ENCODE peak calls at places on chromosomes 12 and 14, in ten cellular contexts. K is gastrocnemius medialis, V is breast epithelium, Z is right lobe of liver, E is GM12892, J is IMR-90, F is stomach, M is heart left ventricle, B is A549, N is spleen. W is an unnamed sample.

GRCh38 chr14:31286456-31287293 is 79.1 kb upstream of the HECTD1 start:
- DNase-seq in Z (no peak), B (peak), F (no peak), J (no peak), N (no peak), V (no peak), M (no peak), K (no peak), E (no peak), W (peak)

GRCh38 chr14:98186140-98186539 is 1085.9 kb downstream of the BCL11B start:
- DNase-seq in F (no peak), E (no peak), K (no peak), V (no peak), N (no peak), Z (no peak), B (no peak), J (no peak), M (no peak), W (no peak)

GRCh38 chr12:23277831-23278230 is 652.9 kb downstream of the ETNK1 start:
- DNase-seq in Z (no peak), B (no peak), F (no peak), J (no peak), K (no peak), V (no peak), M (no peak), E (no peak), N (no peak), W (no peak)

GRCh38 chr12:2722806-2723205 is 72.0 kb upstream of the FKBP4 start:
- DNase-seq in B (no peak), M (no peak), E (no peak), J (no peak), Z (no peak), V (no peak), K (no peak), F (peak), N (no peak), W (no peak)

GRCh38 chr12:70732287-70732686 is 95.1 kb upstream of the PTPRB start:
- DNase-seq in K (no peak), F (no peak), J (no peak), M (no peak), B (no peak), Z (no peak), E (no peak), V (no peak), N (no peak), W (no peak)

GRCh38 chr14:69543341-69544249 is 31.1 kb downstream of the CCDC177 start:
- DNase-seq in V (peak), E (no peak), Z (peak), B (peak), K (no peak), N (no peak), M (no peak), J (peak), F (peak), W (no peak)

GRCh38 chr14:30820674-30821073 is 53.7 kb upstream of the COCH start:
- DNase-seq in Z (no peak), V (no peak), E (no peak), F (no peak), J (no peak), N (no peak), B (no peak), M (no peak), K (no peak), W (no peak)

GRCh38 chr12:120369476-120370342 is 745 bp upstream of the MSI1 start:
- DNase-seq in F (no peak), M (no peak), B (no peak), J (no peak), V (no peak), Z (no peak), N (no peak), E (no peak), K (no peak), W (no peak)

GRCh38 chr14:100062602-100063001 is 2.6 kb upstream of the EVL start:
- DNase-seq in B (no peak), M (no peak), F (no peak), J (no peak), V (no peak), K (no peak), N (no peak), Z (no peak), E (no peak), W (no peak)

GRCh38 chr14:51547260-51547659 is 104.5 kb upstream of the FRMD6 start:
- DNase-seq in N (no peak), K (peak), J (peak), V (peak), F (no peak), Z (peak), B (peak), E (no peak), M (peak), W (no peak)

GRCh38 chr12:49909826-49910225 is 6.1 kb upstream of the FAIM2 start:
- DNase-seq in K (no peak), M (no peak), J (peak), N (peak), E (no peak), B (no peak), Z (no peak), F (peak), V (no peak), W (no peak)

GRCh38 chr12:47824198-47824597 is 4.5 kb upstream of the HDAC7 start:
- DNase-seq in N (no peak), K (no peak), J (no peak), Z (no peak), F (no peak), B (no peak), E (no peak), V (no peak), M (no peak), W (no peak)
- TF ChIP-seq POLR2A in N (no peak), K (no peak), J (no peak), Z (no peak), F (no peak), B (no peak), E (no peak), V (no peak), M (no peak), W (no peak)

GRCh38 chr12:124857921-124858461 is 5.7 kb downstream of the SCARB1 start:
- DNase-seq in F (no peak), K (no peak), E (no peak), J (no peak), Z (no peak), N (no peak), M (no peak), B (no peak), V (no peak), W (peak)

GRCh38 chr12:124854637-124855184 is 9.0 kb downstream of the SCARB1 start:
- DNase-seq in N (no peak), F (no peak), B (no peak), V (no peak), M (no peak), K (no peak), J (no peak), E (no peak), Z (no peak), W (no peak)

GRCh38 chr12:124855275-124855957 is 8.2 kb downstream of the SCARB1 start:
- DNase-seq in F (no peak), N (no peak), M (no peak), J (no peak), Z (no peak), K (no peak), B (no peak), E (no peak), V (no peak), W (no peak)

GRCh38 chr12:124856842-124857178 is 6.9 kb downstream of the SCARB1 start:
- DNase-seq in V (no peak), N (no peak), E (no peak), J (no peak), B (no peak), Z (no peak), K (no peak), M (no peak), F (no peak), W (no peak)

GRCh38 chr12:124856132-124856841 is 7.4 kb downstream of the SCARB1 start:
- DNase-seq in Z (no peak), E (no peak), M (no peak), N (no peak), K (peak), V (no peak), J (no peak), F (no peak), B (no peak), W (peak)
- TF ChIP-seq POLR2A in Z (no peak), E (no peak), M (no peak), N (no peak), K (no peak), V (no peak), J (no peak), F (no peak), B (no peak), W (no peak)

GRCh38 chr14:24859559-24859958 is 190.4 kb downstream of the STXBP6 start:
- DNase-seq in K (no peak), V (no peak), Z (no peak), M (no peak), N (no peak), B (no peak), J (no peak), F (no peak), E (no peak), W (no peak)
- TF ChIP-seq POLR2A in K (no peak), V (no peak), Z (no peak), M (no peak), N (no peak), B (no peak), J (no peak), F (no peak), E (no peak), W (no peak)

GRCh38 chr12:47962198-47962597 is 1.2 kb upstream of the TMEM106C start:
- DNase-seq in B (no peak), V (no peak), K (no peak), J (no peak), E (no peak), Z (no peak), M (no peak), F (no peak), N (peak), W (no peak)

GRCh38 chr12:47965581-47965980 is 2.2 kb downstream of the TMEM106C start:
- DNase-seq in J (no peak), B (no peak), M (no peak), Z (no peak), V (no peak), K (no peak), F (no peak), N (no peak), E (no peak), W (no peak)

GRCh38 chr12:47964102-47964723 is 817 bp downstream of the TMEM106C start:
- DNase-seq in M (no peak), Z (no peak), F (peak), J (no peak), N (peak), V (no peak), E (no peak), K (no peak), B (no peak), W (peak)

GRCh38 chr12:47967461-47968430 is 4.3 kb downstream of the TMEM106C start:
- DNase-seq in J (peak), K (no peak), V (no peak), B (no peak), Z (no peak), N (no peak), F (no peak), E (no peak), M (no peak), W (no peak)

GRCh38 chr12:47963340-47964040 is at the start of gene TMEM106C:
- DNase-seq in V (peak), E (peak), K (peak), M (peak), J (peak), B (peak), Z (peak), N (peak), F (peak), W (peak)
- TF ChIP-seq POLR2A in V (peak), E (peak), K (peak), M (no peak), J (no peak), B (peak), Z (peak), N (peak), F (no peak), W (peak)

GRCh38 chr14:105205718-105206208 is 24.7 kb upstream of the NUDT14 start:
- DNase-seq in M (no peak), N (no peak), E (no peak), B (peak), F (peak), Z (no peak), J (no peak), V (no peak), K (no peak), W (no peak)
- TF ChIP-seq POLR2A in M (no peak), N (no peak), E (no peak), B (no peak), F (no peak), Z (no peak), J (no peak), V (no peak), K (no peak), W (no peak)

DNA sequence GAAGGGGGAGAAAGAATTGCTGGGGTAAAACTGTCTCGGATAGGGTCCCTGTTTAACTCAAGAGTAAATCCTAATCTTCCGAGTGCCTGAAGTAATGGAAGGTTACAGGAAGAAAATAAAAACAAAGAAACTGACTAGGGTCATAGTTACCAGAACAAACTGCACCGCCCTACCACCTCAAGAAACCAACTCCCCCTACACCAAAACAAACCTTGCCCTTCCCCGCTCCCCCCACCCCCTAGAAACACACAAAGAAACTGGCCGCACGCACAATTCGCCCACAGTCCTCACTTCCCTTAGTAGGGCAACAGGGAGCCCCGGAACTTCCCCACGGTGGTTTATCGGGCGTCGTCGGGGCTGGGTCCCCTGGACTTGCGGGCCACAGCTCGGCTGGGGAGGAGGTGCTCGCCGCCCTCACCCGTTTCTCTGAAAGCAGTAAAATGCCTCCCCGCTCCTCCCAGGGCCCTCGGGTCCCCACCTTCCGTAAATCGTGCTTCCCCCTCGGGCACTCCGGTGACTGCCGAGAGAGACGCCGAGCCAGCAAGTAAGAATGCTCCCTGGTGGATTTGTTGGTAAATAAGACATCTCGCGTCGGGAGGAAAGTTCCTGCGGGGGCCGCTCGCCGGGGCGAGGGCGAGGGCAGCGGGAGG is 2.4 kb downstream of the SINHCAF start:
- DNase-seq in M (no peak), N (peak), Z (peak), F (peak), K (no peak), J (no peak), B (peak), E (peak), V (no peak), W (peak)
- TF ChIP-seq POLR2A in M (no peak), N (no peak), Z (no peak), F (no peak), K (no peak), J (no peak), B (no peak), E (peak), V (peak), W (peak)

GRCh38 chr12:6538420-6539275 is 4.3 kb downstream of the GAPDH start:
- DNase-seq in M (no peak), N (no peak), J (peak), E (no peak), Z (no peak), B (peak), F (no peak), V (no peak), K (no peak), W (no peak)
- TF ChIP-seq POLR2A in M (no peak), N (no peak), J (peak), E (peak), Z (no peak), B (peak), F (no peak), V (no peak), K (peak), W (peak)

GRCh38 chr12:47795814-47796411 is 22.9 kb downstream of the SLC48A1 start:
- DNase-seq in E (no peak), N (no peak), F (no peak), Z (no peak), V (no peak), M (no peak), K (no peak), J (no peak), B (no peak), W (no peak)
- TF ChIP-seq POLR2A in E (no peak), N (no peak), F (no peak), Z (no peak), V (no peak), M (no peak), K (no peak), J (no peak), B (no peak), W (no peak)